ENCODE peak calls at places on chromosomes 2 and 18, in ten cellular contexts. L is gastrocnemius medialis, P is MM.1S, T is left ventricle myocardium inferior, G is mucosa of descending colon, V is GM20000, Z is GM10248, R is suprapubic skin, N is epithelial cell of esophagus, B is GM12878. X is an unnamed sample.

GRCh38 chr2:58448065-58448507 is 207.0 kb upstream of the FANCL start:
- DNase-seq in B (peak), R (no peak), N (peak), G (peak), Z (peak), V (peak), L (no peak), T (peak), P (peak), X (peak)

GRCh38 chr18:13381907-13382682 is 163.5 kb downstream of the LDLRAD4 start:
- DNase-seq in Z (peak), N (no peak), P (peak), V (peak), T (peak), L (peak), R (peak), G (peak), B (no peak), X (no peak)

GRCh38 chr2:233919938-233920337 is 2.8 kb downstream of the TRPM8 start:
- DNase-seq in P (no peak), Z (no peak), T (no peak), B (no peak), N (peak), R (no peak), L (no peak), V (no peak), G (no peak), X (no peak)

GRCh38 chr2:65128297-65129190 is 1.4 kb downstream of the RAB1A start:
- DNase-seq in N (peak), P (peak), R (no peak), G (no peak), V (no peak), Z (no peak), B (no peak), T (no peak), L (peak), X (no peak)

GRCh38 chr2:57753636-57754035 is 293.0 kb upstream of the VRK2 start:
- DNase-seq in Z (no peak), V (no peak), R (no peak), P (no peak), L (no peak), B (no peak), T (no peak), G (no peak), N (no peak), X (no peak)

GRCh38 chr2:157845081-157845480 is 31.0 kb downstream of the ACVR1 start:
- DNase-seq in R (no peak), P (no peak), G (no peak), N (no peak), L (no peak), Z (no peak), T (no peak), V (no peak), B (no peak), X (no peak)

GRCh38 chr2:219406861-219407230 is 11.3 kb upstream of the DES start:
- DNase-seq in G (no peak), Z (no peak), L (peak), N (peak), T (peak), P (no peak), V (no peak), R (no peak), B (no peak), X (no peak)

GRCh38 chr2:227870710-227871374 is 589 bp upstream of the DAW1 start:
- DNase-seq in V (no peak), N (peak), P (no peak), T (no peak), R (no peak), L (no peak), B (no peak), G (no peak), Z (no peak), X (no peak)

GRCh38 chr2:130831356-130831755 is 5.4 kb upstream of the ARHGEF4 start:
- DNase-seq in N (no peak), P (no peak), V (no peak), B (no peak), L (no peak), T (no peak), Z (no peak), G (no peak), R (no peak), X (no peak)

GRCh38 chr2:173119069-173119807 is 43.6 kb downstream of the MAP3K20 start:
- DNase-seq in V (no peak), G (no peak), T (no peak), L (peak), P (no peak), B (no peak), Z (peak), N (no peak), R (no peak), X (peak)

GRCh38 chr2:9914384-9915065 is 37.0 kb upstream of the GRHL1 start:
- DNase-seq in L (peak), B (peak), P (peak), T (no peak), N (peak), V (peak), Z (peak), G (no peak), R (no peak), X (peak)

GRCh38 chr2:149365826-149366583 is 35.6 kb downstream of the LYPD6 start:
- DNase-seq in T (no peak), N (peak), G (peak), L (no peak), Z (no peak), P (no peak), B (no peak), V (no peak), R (no peak), X (no peak)

GRCh38 chr2:237316339-237316738 is 97.6 kb downstream of the COL6A3 start:
- DNase-seq in R (no peak), N (no peak), T (no peak), V (no peak), Z (no peak), L (no peak), B (no peak), G (no peak), P (no peak), X (no peak)

GRCh38 chr2:237315881-237316225 is 98.1 kb downstream of the COL6A3 start:
- DNase-seq in G (no peak), B (no peak), P (no peak), T (no peak), R (no peak), V (no peak), Z (no peak), N (no peak), L (no peak), X (no peak)

GRCh38 chr2:237314198-237314597 is 99.8 kb downstream of the COL6A3 start:
- DNase-seq in B (no peak), N (no peak), R (no peak), V (no peak), T (no peak), G (no peak), Z (no peak), L (no peak), P (no peak), X (no peak)

GRCh38 chr2:237312021-237312755 is 101.8 kb downstream of the COL6A3 start:
- DNase-seq in B (no peak), G (no peak), N (no peak), V (no peak), R (no peak), T (no peak), L (no peak), Z (no peak), P (no peak), X (no peak)

DNA sequence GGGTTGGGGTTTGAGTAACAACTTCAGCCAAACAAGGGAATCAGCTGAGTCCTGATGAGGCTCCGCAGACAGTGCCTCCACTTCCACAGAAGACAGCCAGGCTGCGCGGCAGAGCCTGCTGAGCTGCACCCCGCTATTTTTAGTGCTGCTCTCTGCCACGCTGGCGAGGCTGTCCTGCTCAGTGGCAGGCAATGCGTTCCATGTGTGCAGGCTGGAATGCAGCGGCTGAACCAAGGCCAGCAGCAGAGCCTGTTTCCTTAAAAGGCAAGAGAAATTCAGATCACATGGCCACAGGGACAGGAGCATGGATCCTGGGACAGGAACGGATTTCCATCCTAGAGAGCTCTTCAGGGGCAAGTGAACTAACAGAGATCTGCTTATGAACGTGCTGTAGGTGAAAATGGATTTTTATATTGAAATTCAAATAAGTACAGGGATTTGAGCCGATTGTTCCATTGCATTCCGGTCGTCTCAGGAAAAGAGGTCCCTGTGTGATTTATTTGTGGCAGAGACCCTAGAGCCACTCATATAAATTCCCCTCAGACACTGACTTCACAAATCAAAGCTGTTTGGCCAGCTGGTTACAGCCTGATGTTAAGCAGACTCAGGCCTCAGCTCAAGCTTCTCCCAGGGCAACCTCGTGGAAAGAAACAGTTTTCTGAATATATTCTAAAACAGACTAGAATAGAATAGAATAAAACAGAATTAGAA is 98.6 kb downstream of the COL6A3 start:
- DNase-seq in L (peak), B (no peak), N (peak), P (no peak), Z (no peak), V (no peak), T (peak), G (peak), R (peak), X (no peak)
- TF ChIP-seq CTCF in L (peak), B (no peak), N (no peak), P (no peak), Z (no peak), V (no peak), T (peak), G (no peak), R (peak), X (no peak)

DNA sequence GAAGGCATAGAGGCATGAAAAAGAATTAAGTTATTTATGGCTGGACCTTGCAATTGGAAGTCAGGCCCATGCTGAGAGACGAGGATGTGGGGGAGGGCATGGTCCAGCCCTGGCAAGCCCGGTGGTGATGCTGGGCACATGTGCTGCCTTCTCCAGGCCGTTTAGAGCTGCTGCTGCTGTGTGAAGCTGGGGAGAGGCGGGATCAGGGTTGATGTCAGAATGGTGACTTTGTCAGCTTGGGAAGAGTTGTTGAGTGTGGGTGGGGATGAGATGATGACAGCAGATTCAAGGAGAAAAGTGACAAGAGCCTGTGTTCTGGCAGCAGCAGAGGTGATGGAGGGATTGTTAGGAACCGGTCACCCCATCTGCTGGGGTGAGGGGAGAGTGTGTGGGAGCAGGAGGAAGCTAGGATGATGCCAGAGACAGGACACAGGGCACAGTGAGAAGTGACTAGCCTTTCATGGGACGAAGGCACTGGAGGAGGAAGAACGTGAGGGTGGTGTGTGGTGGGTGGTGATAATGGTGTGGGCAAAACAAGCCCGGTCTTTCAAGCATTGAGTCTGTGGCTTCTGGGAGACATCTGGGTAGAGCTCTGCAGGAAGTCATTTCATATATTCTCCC is 345.5 kb downstream of the RNF144A start:
- DNase-seq in L (no peak), G (no peak), T (no peak), V (no peak), B (no peak), R (no peak), Z (no peak), N (no peak), P (no peak), X (no peak)
- TF ChIP-seq CTCF in L (no peak), G (no peak), T (no peak), V (no peak), B (no peak), R (no peak), Z (no peak), N (no peak), P (no peak), X (no peak)

GRCh38 chr2:208112969-208113368 is 11.4 kb downstream of the CRYGD start:
- DNase-seq in P (no peak), B (no peak), V (no peak), R (no peak), Z (no peak), N (no peak), T (no peak), L (no peak), G (no peak), X (no peak)
- TF ChIP-seq CTCF in P (no peak), B (no peak), V (no peak), R (no peak), Z (no peak), N (no peak), T (no peak), L (no peak), G (no peak), X (no peak)

DNA sequence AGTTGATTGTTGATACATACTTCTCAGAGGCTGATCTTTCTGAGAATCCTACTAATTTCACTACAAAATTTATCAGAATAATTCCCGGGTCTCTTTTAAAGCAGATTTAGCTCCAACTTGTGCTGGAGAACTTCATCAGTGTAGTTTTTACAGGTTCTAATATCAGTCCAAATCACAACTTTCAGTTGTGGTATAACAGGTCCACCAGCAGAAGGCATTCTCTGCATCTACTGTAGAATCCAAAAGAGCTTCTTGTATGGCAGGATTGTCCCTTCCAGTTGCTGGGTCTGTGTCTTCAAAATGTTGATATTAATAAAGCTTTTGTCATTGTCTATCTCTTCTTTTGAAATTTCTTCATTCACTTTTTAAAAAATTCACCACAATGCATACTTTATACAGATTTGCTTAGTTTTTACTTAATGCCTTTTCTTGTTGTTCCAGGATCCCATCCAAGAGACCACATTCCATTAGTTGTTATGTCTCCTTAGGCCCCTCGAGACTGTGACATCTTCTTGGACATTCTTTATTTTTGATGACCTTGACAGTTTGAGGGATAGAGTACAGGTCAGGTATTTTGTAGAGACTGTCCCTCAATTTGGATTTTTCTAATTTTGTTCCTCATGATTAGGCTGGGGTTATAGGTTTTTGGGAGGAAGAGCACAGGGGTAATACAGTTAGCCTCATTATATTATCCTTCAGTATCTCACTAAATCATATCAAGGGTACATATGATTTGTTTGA is 490.5 kb upstream of the MEX3C start:
- DNase-seq in N (no peak), Z (no peak), R (no peak), T (no peak), V (no peak), G (no peak), P (no peak), B (no peak), L (no peak), X (no peak)
- TF ChIP-seq CTCF in N (no peak), Z (peak), R (no peak), T (no peak), V (no peak), G (no peak), P (no peak), B (no peak), L (no peak), X (no peak)

GRCh38 chr2:150631236-150631603 is 143.8 kb upstream of the RND3 start:
- DNase-seq in N (no peak), P (no peak), L (no peak), Z (no peak), R (no peak), B (no peak), V (no peak), G (no peak), T (no peak), X (no peak)
- TF ChIP-seq CTCF in N (no peak), P (no peak), L (no peak), Z (no peak), R (no peak), B (no peak), V (no peak), G (no peak), T (no peak), X (no peak)

GRCh38 chr2:205235434-205235833 is 446.9 kb upstream of the NRP2 start:
- DNase-seq in N (peak), P (no peak), G (no peak), T (no peak), L (no peak), Z (no peak), R (no peak), B (no peak), V (no peak), X (no peak)

GRCh38 chr2:205232086-205232485 is 450.2 kb upstream of the NRP2 start:
- DNase-seq in B (no peak), P (no peak), G (no peak), V (no peak), L (no peak), Z (no peak), R (no peak), N (no peak), T (no peak), X (no peak)

GRCh38 chr2:205237524-205237923 is 444.8 kb upstream of the NRP2 start:
- DNase-seq in N (no peak), R (no peak), Z (no peak), L (no peak), P (no peak), G (no peak), B (no peak), V (no peak), T (no peak), X (no peak)
- TF ChIP-seq CTCF in N (no peak), R (no peak), Z (no peak), L (no peak), P (no peak), G (no peak), B (no peak), V (no peak), T (no peak), X (no peak)

GRCh38 chr2:84940836-84941412 is 30.0 kb upstream of the KCMF1 start:
- DNase-seq in T (no peak), G (no peak), L (no peak), N (no peak), Z (no peak), P (no peak), R (no peak), B (no peak), V (no peak), X (no peak)

GRCh38 chr2:84938194-84938879 is 32.6 kb upstream of the KCMF1 start:
- DNase-seq in L (no peak), Z (no peak), T (no peak), P (peak), N (no peak), V (peak), G (no peak), R (no peak), B (peak), X (peak)

GRCh38 chr2:84942166-84942565 is 28.8 kb upstream of the KCMF1 start:
- DNase-seq in P (no peak), B (no peak), G (no peak), R (no peak), N (no peak), T (no peak), L (no peak), V (no peak), Z (no peak), X (no peak)

GRCh38 chr2:84940088-84940470 is 30.9 kb upstream of the KCMF1 start:
- DNase-seq in V (no peak), B (no peak), P (peak), T (no peak), L (no peak), Z (no peak), G (no peak), N (no peak), R (no peak), X (no peak)

DNA sequence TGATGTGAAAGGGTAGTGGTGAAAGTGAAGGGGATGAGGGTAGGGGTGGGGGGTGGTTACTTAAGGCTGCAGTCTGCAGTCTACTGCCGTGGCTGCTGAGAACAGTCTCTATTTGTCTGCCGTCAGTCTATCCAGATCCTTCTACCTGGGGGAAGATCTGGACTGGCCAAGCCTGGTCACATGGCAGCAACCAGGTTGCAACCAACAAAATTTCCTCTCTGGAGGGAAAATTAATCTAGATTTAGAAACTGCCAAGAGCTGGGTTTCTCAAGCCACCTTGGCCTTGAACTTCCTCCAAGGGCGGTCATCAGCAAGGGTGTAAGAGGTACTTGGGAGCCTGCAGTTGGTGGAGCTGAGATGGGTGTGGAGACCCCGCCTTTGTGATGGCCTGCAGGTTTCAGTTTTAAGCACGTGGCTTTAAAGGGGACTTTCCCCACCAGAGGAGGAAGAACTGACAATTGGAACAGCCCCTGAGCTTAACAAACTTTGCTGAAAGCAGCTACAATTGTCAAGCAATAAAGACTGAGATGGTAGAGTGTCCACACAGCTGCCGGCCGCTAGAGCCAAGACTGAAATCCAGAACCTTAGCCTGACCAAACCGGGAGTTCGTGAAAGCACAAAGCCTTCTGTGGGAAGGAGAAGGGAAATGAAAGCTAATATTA is 31.4 kb upstream of the KCMF1 start:
- DNase-seq in R (no peak), T (no peak), V (peak), N (peak), P (peak), L (no peak), B (peak), G (peak), Z (peak), X (peak)
- TF ChIP-seq CTCF in R (no peak), T (no peak), V (no peak), N (no peak), P (peak), L (no peak), B (no peak), G (no peak), Z (no peak), X (no peak)

GRCh38 chr2:55151721-55152433 is 80.2 kb downstream of the CLHC1 start:
- DNase-seq in B (no peak), P (no peak), V (no peak), G (no peak), T (no peak), R (peak), Z (no peak), L (no peak), N (no peak), X (no peak)

GRCh38 chr2:55152475-55153422 is 79.3 kb downstream of the CLHC1 start:
- DNase-seq in T (no peak), L (no peak), R (peak), B (no peak), P (no peak), G (no peak), Z (no peak), N (no peak), V (no peak), X (no peak)

GRCh38 chr2:55153564-55154315 is 78.4 kb downstream of the CLHC1 start:
- DNase-seq in T (no peak), N (peak), L (no peak), G (no peak), Z (no peak), R (peak), V (no peak), B (no peak), P (no peak), X (peak)

GRCh38 chr2:55148269-55148668 is 83.8 kb downstream of the CLHC1 start:
- DNase-seq in Z (no peak), G (no peak), B (no peak), P (no peak), L (no peak), N (peak), R (no peak), T (no peak), V (no peak), X (no peak)

DNA sequence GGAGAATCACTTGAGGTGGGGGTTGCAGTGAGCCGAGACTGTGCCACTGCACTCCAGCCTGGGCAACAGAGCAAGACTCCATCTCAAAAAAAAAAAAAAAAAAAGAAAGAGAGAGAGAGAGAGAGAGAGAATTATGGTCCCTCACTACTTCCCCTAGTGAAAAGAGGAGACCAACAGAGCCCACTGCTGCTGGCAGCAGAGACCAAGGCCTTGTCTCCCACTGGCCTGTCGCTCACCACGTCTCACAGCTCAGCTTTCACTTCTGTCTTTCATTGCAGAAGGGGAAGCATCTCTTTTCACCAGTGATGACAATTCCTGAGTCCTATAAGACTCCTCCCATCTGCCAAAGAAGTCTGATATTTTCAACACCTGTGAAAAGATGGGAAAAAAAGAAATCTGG is 81.3 kb downstream of the CLHC1 start:
- DNase-seq in L (no peak), T (no peak), G (no peak), Z (peak), V (peak), P (no peak), R (no peak), B (no peak), N (no peak), X (peak)
- TF ChIP-seq CTCF in L (no peak), T (no peak), G (no peak), Z (no peak), V (no peak), P (no peak), R (no peak), B (no peak), N (no peak), X (no peak)